ENCODE peak calls at places on chromosome 9, in nine cellular contexts. One of them, this sample, is unnamed.

GRCh38 chr9:14993891-14994554 is 83.8 kb upstream of the FREM1 start:
- DNase-seq in LHCN-M2: no peak
- DNase-seq in activated naive CD8-positive, alpha-beta T cell treated with anti-CD3 and anti-CD28 coated beads, Interleukin-2, amount 50 U/mL, for 24 hours: no peak
- DNase-seq in iris pigment epithelial cell: no peak
- DNase-seq in HT-29: no peak
- DNase-seq in stimulated activated CD8-positive, alpha-beta memory T cell treated with anti-CD3 and anti-CD28 coated beads, Interleukin-12 subunit alpha, Interleukin-12 subunit beta, amount 100 ng/mL, for 1 hour: no peak
- DNase-seq in nephron progenitor cell: no peak
- DNase-seq in activated CD8-positive, alpha-beta T cell treated with anti-CD3 and anti-CD28 coated beads for 36 hours: no peak
- DNase-seq in ELR: no peak
- DNase-seq in this sample: no peak

GRCh38 chr9:126144617-126145456 is 181.8 kb upstream of the MVB12B start:
- DNase-seq in activated naive CD8-positive, alpha-beta T cell treated with anti-CD3 and anti-CD28 coated beads, Interleukin-2, amount 50 U/mL, for 24 hours: no peak
- DNase-seq in HT-29: no peak
- DNase-seq in ELR: no peak
- DNase-seq in activated CD8-positive, alpha-beta T cell treated with anti-CD3 and anti-CD28 coated beads for 36 hours: no peak
- DNase-seq in iris pigment epithelial cell: no peak
- DNase-seq in LHCN-M2: no peak
- DNase-seq in stimulated activated CD8-positive, alpha-beta memory T cell treated with anti-CD3 and anti-CD28 coated beads, Interleukin-12 subunit alpha, Interleukin-12 subunit beta, amount 100 ng/mL, for 1 hour: no peak
- DNase-seq in nephron progenitor cell: no peak
- DNase-seq in this sample: no peak

GRCh38 chr9:16030513-16031185 is 477.8 kb downstream of the CCDC171 start:
- DNase-seq in HT-29: no peak
- DNase-seq in ELR: peak; percentile 99
- DNase-seq in nephron progenitor cell: no peak
- DNase-seq in activated CD8-positive, alpha-beta T cell treated with anti-CD3 and anti-CD28 coated beads for 36 hours: peak; percentile 71
- DNase-seq in activated naive CD8-positive, alpha-beta T cell treated with anti-CD3 and anti-CD28 coated beads, Interleukin-2, amount 50 U/mL, for 24 hours: peak; percentile 58
- DNase-seq in LHCN-M2: peak; percentile 99
- DNase-seq in iris pigment epithelial cell: peak; percentile 96
- DNase-seq in stimulated activated CD8-positive, alpha-beta memory T cell treated with anti-CD3 and anti-CD28 coated beads, Interleukin-12 subunit alpha, Interleukin-12 subunit beta, amount 100 ng/mL, for 1 hour: no peak
- DNase-seq in this sample: peak; percentile 96

GRCh38 chr9:71767421-71768321 is 642 bp downstream of the CEMIP2 start:
- DNase-seq in stimulated activated CD8-positive, alpha-beta memory T cell treated with anti-CD3 and anti-CD28 coated beads, Interleukin-12 subunit alpha, Interleukin-12 subunit beta, amount 100 ng/mL, for 1 hour: no peak
- DNase-seq in ELR: peak; percentile 55
- DNase-seq in nephron progenitor cell: peak; percentile 59
- DNase-seq in HT-29: peak; percentile 63
- DNase-seq in activated CD8-positive, alpha-beta T cell treated with anti-CD3 and anti-CD28 coated beads for 36 hours: peak; percentile 44
- DNase-seq in activated naive CD8-positive, alpha-beta T cell treated with anti-CD3 and anti-CD28 coated beads, Interleukin-2, amount 50 U/mL, for 24 hours: no peak
- DNase-seq in LHCN-M2: peak; percentile 31
- DNase-seq in iris pigment epithelial cell: peak; percentile 47
- DNase-seq in this sample: no peak

GRCh38 chr9:113578877-113579269 is 115.3 kb downstream of the RGS3 start:
- DNase-seq in nephron progenitor cell: no peak
- DNase-seq in LHCN-M2: peak; percentile 100
- DNase-seq in ELR: peak; percentile 99
- DNase-seq in HT-29: peak; percentile 89
- DNase-seq in activated CD8-positive, alpha-beta T cell treated with anti-CD3 and anti-CD28 coated beads for 36 hours: peak; percentile 96
- DNase-seq in iris pigment epithelial cell: peak; percentile 98
- DNase-seq in activated naive CD8-positive, alpha-beta T cell treated with anti-CD3 and anti-CD28 coated beads, Interleukin-2, amount 50 U/mL, for 24 hours: peak; percentile 88
- DNase-seq in stimulated activated CD8-positive, alpha-beta memory T cell treated with anti-CD3 and anti-CD28 coated beads, Interleukin-12 subunit alpha, Interleukin-12 subunit beta, amount 100 ng/mL, for 1 hour: peak; percentile 79
- DNase-seq in this sample: peak; percentile 96

GRCh38 chr9:136721339-136722092 is 9.1 kb downstream of the DIPK1B start:
- DNase-seq in activated naive CD8-positive, alpha-beta T cell treated with anti-CD3 and anti-CD28 coated beads, Interleukin-2, amount 50 U/mL, for 24 hours: no peak
- DNase-seq in stimulated activated CD8-positive, alpha-beta memory T cell treated with anti-CD3 and anti-CD28 coated beads, Interleukin-12 subunit alpha, Interleukin-12 subunit beta, amount 100 ng/mL, for 1 hour: no peak
- DNase-seq in nephron progenitor cell: no peak
- DNase-seq in iris pigment epithelial cell: peak; percentile 65
- DNase-seq in LHCN-M2: peak; percentile 51
- DNase-seq in HT-29: no peak
- DNase-seq in ELR: peak; percentile 91
- DNase-seq in activated CD8-positive, alpha-beta T cell treated with anti-CD3 and anti-CD28 coated beads for 36 hours: no peak
- DNase-seq in this sample: peak; percentile 45

GRCh38 chr9:127022913-127023665 is 99.3 kb downstream of the ANGPTL2 start:
- DNase-seq in nephron progenitor cell: no peak
- DNase-seq in stimulated activated CD8-positive, alpha-beta memory T cell treated with anti-CD3 and anti-CD28 coated beads, Interleukin-12 subunit alpha, Interleukin-12 subunit beta, amount 100 ng/mL, for 1 hour: no peak
- DNase-seq in HT-29: no peak
- DNase-seq in activated CD8-positive, alpha-beta T cell treated with anti-CD3 and anti-CD28 coated beads for 36 hours: no peak
- DNase-seq in activated naive CD8-positive, alpha-beta T cell treated with anti-CD3 and anti-CD28 coated beads, Interleukin-2, amount 50 U/mL, for 24 hours: no peak
- DNase-seq in ELR: no peak
- DNase-seq in LHCN-M2: no peak
- DNase-seq in iris pigment epithelial cell: no peak
- DNase-seq in this sample: no peak

GRCh38 chr9:33187519-33188218 is 20.5 kb upstream of the B4GALT1 start:
- DNase-seq in iris pigment epithelial cell: peak; percentile 85
- DNase-seq in LHCN-M2: peak; percentile 39
- DNase-seq in activated naive CD8-positive, alpha-beta T cell treated with anti-CD3 and anti-CD28 coated beads, Interleukin-2, amount 50 U/mL, for 24 hours: no peak
- DNase-seq in HT-29: no peak
- DNase-seq in stimulated activated CD8-positive, alpha-beta memory T cell treated with anti-CD3 and anti-CD28 coated beads, Interleukin-12 subunit alpha, Interleukin-12 subunit beta, amount 100 ng/mL, for 1 hour: no peak
- DNase-seq in ELR: no peak
- DNase-seq in activated CD8-positive, alpha-beta T cell treated with anti-CD3 and anti-CD28 coated beads for 36 hours: no peak
- DNase-seq in nephron progenitor cell: no peak
- DNase-seq in this sample: no peak

GRCh38 chr9:27457445-27457844 is 66.6 kb upstream of the IFNK start:
- DNase-seq in activated naive CD8-positive, alpha-beta T cell treated with anti-CD3 and anti-CD28 coated beads, Interleukin-2, amount 50 U/mL, for 24 hours: peak; percentile 14
- DNase-seq in iris pigment epithelial cell: no peak
- DNase-seq in activated CD8-positive, alpha-beta T cell treated with anti-CD3 and anti-CD28 coated beads for 36 hours: peak; percentile 21
- DNase-seq in nephron progenitor cell: no peak
- DNase-seq in stimulated activated CD8-positive, alpha-beta memory T cell treated with anti-CD3 and anti-CD28 coated beads, Interleukin-12 subunit alpha, Interleukin-12 subunit beta, amount 100 ng/mL, for 1 hour: no peak
- DNase-seq in HT-29: peak; percentile 29
- DNase-seq in LHCN-M2: no peak
- DNase-seq in ELR: no peak
- DNase-seq in this sample: no peak

GRCh38 chr9:5577225-5577624 is 51.7 kb upstream of the RIC1 start:
- DNase-seq in stimulated activated CD8-positive, alpha-beta memory T cell treated with anti-CD3 and anti-CD28 coated beads, Interleukin-12 subunit alpha, Interleukin-12 subunit beta, amount 100 ng/mL, for 1 hour: no peak
- DNase-seq in activated CD8-positive, alpha-beta T cell treated with anti-CD3 and anti-CD28 coated beads for 36 hours: no peak
- DNase-seq in nephron progenitor cell: no peak
- DNase-seq in ELR: no peak
- DNase-seq in HT-29: no peak
- DNase-seq in LHCN-M2: no peak
- DNase-seq in iris pigment epithelial cell: no peak
- DNase-seq in activated naive CD8-positive, alpha-beta T cell treated with anti-CD3 and anti-CD28 coated beads, Interleukin-2, amount 50 U/mL, for 24 hours: no peak
- DNase-seq in this sample: no peak